ENCODE peak calls at places on chromosomes 1 and 21, in eight cellular contexts. Y is spleen, E is suprapubic skin, F is HCT116, T is body of pancreas, S is Peyer's patch, A is esophagus squamous epithelium, B is heart left ventricle. G is an unnamed sample.

GRCh38 chr1:1411626-1412025 is 4.5 kb upstream of the MRPL20 start:
- DNase-seq in E (no peak), S (no peak), Y (no peak), F (no peak), T (no peak), A (no peak), B (no peak), G (no peak)

GRCh38 chr1:24938276-24938675 is 8.2 kb upstream of the RUNX3 start:
- DNase-seq in T (no peak), A (no peak), F (no peak), B (no peak), E (no peak), Y (no peak), S (no peak), G (no peak)

GRCh38 chr1:233269656-233270055 is 25.9 kb downstream of the PCNX2 start:
- DNase-seq in B (no peak), T (no peak), Y (no peak), E (no peak), A (no peak), F (no peak), S (no peak), G (no peak)

GRCh38 chr21:39483917-39484316 is 32.1 kb downstream of the SH3BGR start:
- DNase-seq in Y (no peak), E (no peak), A (no peak), T (no peak), S (no peak), B (no peak), F (no peak), G (no peak)

GRCh38 chr1:33140153-33141149 is 41.4 kb downstream of the TRIM62 start:
- DNase-seq in T (no peak), A (no peak), E (no peak), S (no peak), B (no peak), F (no peak), Y (no peak), G (no peak)

GRCh38 chr1:112982853-112983539 is 27.0 kb upstream of the SLC16A1 start:
- DNase-seq in Y (no peak), S (no peak), B (peak; percentile 64), E (no peak), A (no peak), T (no peak), F (no peak), G (no peak)

GRCh38 chr1:1455366-1455884 is 5.9 kb downstream of the ATAD3C start:
- DNase-seq in A (no peak), B (no peak), T (no peak), F (no peak), Y (no peak), S (no peak), E (no peak), G (no peak)

GRCh38 chr1:15994590-15995351 is 9.3 kb upstream of the SRARP start:
- DNase-seq in T (peak; percentile 62), S (peak; percentile 73), A (no peak), Y (peak; percentile 86), F (peak; percentile 60), B (peak; percentile 65), E (no peak), G (peak; percentile 76)

GRCh38 chr1:11311816-11312755 is 39.1 kb downstream of the UBIAD1 start:
- DNase-seq in F (no peak), Y (no peak), S (no peak), B (no peak), A (no peak), E (no peak), T (no peak), G (no peak)

GRCh38 chr21:44962481-44962966 is 22.7 kb downstream of the SLX9 start:
- DNase-seq in A (no peak), Y (peak; percentile 36), E (no peak), F (no peak), T (no peak), S (no peak), B (peak; percentile 45), G (no peak)

GRCh38 chr1:202944438-202944921 is 13.6 kb downstream of the ADIPOR1 start:
- DNase-seq in T (no peak), S (no peak), Y (no peak), F (no peak), A (no peak), E (no peak), B (no peak), G (no peak)

GRCh38 chr1:151980287-151981177 is 13.1 kb downstream of the S100A10 start:
- DNase-seq in S (no peak), Y (no peak), T (no peak), F (no peak), B (peak; percentile 52), A (no peak), E (no peak), G (peak; percentile 62)

GRCh38 chr1:244336232-244336899 is 115.3 kb downstream of the ADSS2 start:
- DNase-seq in A (no peak), S (no peak), T (no peak), E (no peak), Y (no peak), B (no peak), F (no peak), G (no peak)

GRCh38 chr1:113391643-113392271 is 1.4 kb downstream of the MAGI3 start:
- DNase-seq in F (no peak), B (no peak), A (no peak), Y (no peak), T (peak; percentile 34), E (no peak), S (peak; percentile 52), G (no peak)

GRCh38 chr1:54459140-54459539 is 52.9 kb upstream of the SSBP3 start:
- DNase-seq in S (no peak), B (no peak), Y (no peak), T (no peak), E (peak; percentile 28), A (no peak), F (no peak), G (no peak)

DNA sequence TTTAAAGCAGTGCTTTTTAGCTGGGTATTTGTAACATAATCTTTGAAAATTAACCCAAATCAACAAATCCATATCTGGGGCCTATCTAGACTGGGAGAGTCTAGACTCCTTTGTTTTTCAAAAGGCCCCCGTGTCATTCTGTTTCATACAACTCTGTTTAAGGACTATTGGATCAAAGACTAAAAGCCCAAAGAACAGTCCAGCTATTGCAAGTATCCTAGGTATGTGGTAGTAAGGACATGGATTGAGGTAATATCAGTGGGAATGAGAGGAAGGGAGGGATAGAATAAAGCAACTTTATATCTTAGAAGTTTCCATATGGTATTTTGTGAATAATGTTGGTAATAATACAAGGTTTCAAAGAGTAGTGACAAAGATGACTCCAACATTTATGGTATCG is 18.2 kb downstream of the KIF1B start:
- DNase-seq in T (no peak), S (no peak), A (no peak), Y (no peak), B (no peak), E (no peak), F (no peak), G (no peak)
- TF ChIP-seq POLR2A in T (no peak), S (no peak), A (no peak), Y (no peak), B (no peak), E (no peak), F (no peak), G (no peak)

GRCh38 chr1:205447457-205448415 is 8.1 kb downstream of the BLACAT1 start:
- DNase-seq in S (no peak), A (no peak), F (no peak), B (no peak), T (no peak), E (no peak), Y (peak; percentile 59), G (peak; percentile 82)

GRCh38 chr1:205450448-205450847 is 5.4 kb downstream of the BLACAT1 start:
- DNase-seq in Y (no peak), F (peak; percentile 41), S (no peak), A (no peak), B (no peak), T (no peak), E (no peak), G (peak; percentile 47)

GRCh38 chr1:205449750-205450443 is 5.9 kb downstream of the BLACAT1 start:
- DNase-seq in T (peak; percentile 52), E (no peak), A (no peak), S (peak; percentile 86), F (peak; percentile 95), B (no peak), Y (no peak), G (peak; percentile 84)

GRCh38 chr1:205448540-205449253 is 7.1 kb downstream of the BLACAT1 start:
- DNase-seq in A (no peak), S (no peak), B (no peak), Y (no peak), E (no peak), F (no peak), T (no peak), G (no peak)

GRCh38 chr1:205449254-205449749 is 6.5 kb downstream of the BLACAT1 start:
- DNase-seq in F (no peak), A (no peak), S (no peak), B (no peak), Y (no peak), E (no peak), T (no peak), G (no peak)
- H3K27ac ChIP-seq in F (peak overlapping the region; percentile 95), A (peak overlapping the region; percentile 87), S (peak overlapping the region; percentile 71), B (no peak overlapping the region), Y (no peak overlapping the region), E (no peak overlapping the region), T (peak overlapping the region; percentile 54), G (peak overlapping the region; percentile 73)

DNA sequence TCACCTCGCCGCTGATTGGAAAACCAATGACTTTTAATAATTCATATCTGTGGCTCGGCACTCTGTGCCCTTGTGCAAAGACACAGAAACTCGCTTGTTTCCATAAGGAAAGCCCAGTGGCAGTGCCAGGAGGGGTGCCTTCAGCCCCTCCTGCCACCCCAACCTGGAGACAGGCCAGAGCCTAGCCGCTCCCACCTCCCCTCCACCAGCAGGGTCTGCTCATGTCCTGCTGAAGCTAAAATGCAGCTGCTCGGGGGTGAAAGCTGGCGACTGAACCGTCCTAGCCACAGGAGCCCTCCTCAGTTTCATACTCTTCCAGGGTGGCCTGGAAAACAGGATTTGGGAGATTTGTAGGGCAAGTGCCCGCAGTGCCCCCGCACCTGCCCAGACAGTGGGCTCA is 1.6 kb downstream of the PLEKHA6 start:
- DNase-seq in E (no peak), Y (no peak), B (no peak), A (no peak), T (no peak), S (no peak), F (no peak), G (no peak)
- H3K4me3 ChIP-seq in E (no peak overlapping the region), Y (no peak overlapping the region), B (no peak overlapping the region), A (no peak overlapping the region), T (no peak overlapping the region), S (no peak overlapping the region), F (no peak overlapping the region), G (no peak overlapping the region)

GRCh38 chr1:35585281-35585680 is 12.2 kb downstream of the TFAP2E start:
- DNase-seq in S (no peak), E (no peak), A (no peak), B (no peak), T (no peak), F (no peak), Y (peak; percentile 10), G (no peak)
- TF ChIP-seq POLR2A in S (no peak), E (no peak), A (no peak), B (no peak), T (no peak), F (no peak), Y (no peak), G (no peak)